ENCODE peak calls at places on chromosomes 12 and 14, in four cellular contexts. E, J, G and Z are unnamed samples.

GRCh38 chr14:77682158-77682553 is 25.7 kb downstream of the ALKBH1 start:
- DNase-seq in J (no peak), G (no peak), E (no peak), Z (no peak)

GRCh38 chr12:4031703-4032291 is 158.6 kb upstream of the PARP11 start:
- DNase-seq in G (no peak), E (no peak), J (no peak), Z (peak)

GRCh38 chr12:107622005-107622404 is 63.6 kb upstream of the PWP1 start:
- DNase-seq in J (no peak), G (peak), E (no peak), Z (no peak)

GRCh38 chr14:76901171-76902055 is 75.2 kb downstream of the LRRC74A start:
- DNase-seq in G (no peak), J (no peak), E (no peak), Z (no peak)

GRCh38 chr12:2523881-2524561 is 270.7 kb upstream of the FKBP4 start:
- DNase-seq in G (no peak), E (no peak), J (no peak), Z (no peak)

GRCh38 chr12:64169999-64170398 is 52.1 kb downstream of the KICS2 start:
- DNase-seq in E (no peak), J (no peak), G (no peak), Z (no peak)

GRCh38 chr14:52377940-52378339 is 63.8 kb downstream of the PTGER2 start:
- DNase-seq in E (no peak), J (no peak), G (no peak), Z (no peak)

GRCh38 chr14:79084861-79085260 is 914.7 kb downstream of the NRXN3 start:
- DNase-seq in J (no peak), G (no peak), E (no peak), Z (no peak)

GRCh38 chr14:72172597-72172996 is 240.4 kb downstream of the RGS6 start:
- DNase-seq in G (no peak), E (no peak), J (no peak), Z (no peak)

GRCh38 chr12:109772622-109773321 is 59.1 kb downstream of the FAM222A start:
- DNase-seq in G (peak), J (no peak), E (no peak), Z (peak)